ENCODE peak calls at places on chromosome 18, in five cellular contexts. One of them, this sample, is unnamed.

GRCh38 chr18:67381608-67382150 is 134.8 kb downstream of the DSEL start:
- DNase-seq in uterus: no peak
- DNase-seq in effector memory CD4-positive, alpha-beta T cell: no peak
- DNase-seq in bronchial epithelial cell: no peak
- DNase-seq in cardiac fibroblast: no peak
- DNase-seq in this sample: no peak

GRCh38 chr18:66558773-66559172 is 45.1 kb downstream of the CDH19 start:
- DNase-seq in cardiac fibroblast: peak
- DNase-seq in bronchial epithelial cell: peak
- DNase-seq in uterus: no peak
- DNase-seq in effector memory CD4-positive, alpha-beta T cell: no peak
- DNase-seq in this sample: no peak

GRCh38 chr18:46042571-46043123 is 29.4 kb downstream of the PSTPIP2 start:
- DNase-seq in cardiac fibroblast: peak
- DNase-seq in bronchial epithelial cell: peak
- DNase-seq in uterus: no peak
- DNase-seq in effector memory CD4-positive, alpha-beta T cell: no peak
- DNase-seq in this sample: no peak

GRCh38 chr18:45775241-45775676 is 50.2 kb upstream of the SIGLEC15 start:
- DNase-seq in uterus: peak
- DNase-seq in effector memory CD4-positive, alpha-beta T cell: peak
- DNase-seq in bronchial epithelial cell: peak
- DNase-seq in cardiac fibroblast: peak
- DNase-seq in this sample: no peak

GRCh38 chr18:9017170-9017899 is 85.2 kb upstream of the NDUFV2 start:
- DNase-seq in bronchial epithelial cell: peak
- DNase-seq in cardiac fibroblast: peak
- DNase-seq in uterus: peak
- DNase-seq in effector memory CD4-positive, alpha-beta T cell: peak
- DNase-seq in this sample: peak

GRCh38 chr18:41532344-41533086 is 422.5 kb upstream of the PIK3C3 start:
- DNase-seq in uterus: no peak
- DNase-seq in cardiac fibroblast: peak
- DNase-seq in bronchial epithelial cell: peak
- DNase-seq in effector memory CD4-positive, alpha-beta T cell: no peak
- DNase-seq in this sample: no peak

GRCh38 chr18:9898792-9899549 is 13.2 kb downstream of the TXNDC2 start:
- DNase-seq in uterus: no peak
- DNase-seq in effector memory CD4-positive, alpha-beta T cell: no peak
- DNase-seq in bronchial epithelial cell: peak
- DNase-seq in cardiac fibroblast: peak
- DNase-seq in this sample: no peak

GRCh38 chr18:37861981-37862380 is 296.4 kb upstream of the CELF4 start:
- DNase-seq in bronchial epithelial cell: no peak
- DNase-seq in cardiac fibroblast: no peak
- DNase-seq in effector memory CD4-positive, alpha-beta T cell: no peak
- DNase-seq in uterus: no peak
- DNase-seq in this sample: no peak

GRCh38 chr18:70373062-70373519 is 84.2 kb downstream of the SOCS6 start:
- DNase-seq in cardiac fibroblast: peak
- DNase-seq in bronchial epithelial cell: peak
- DNase-seq in effector memory CD4-positive, alpha-beta T cell: no peak
- DNase-seq in uterus: no peak
- DNase-seq in this sample: no peak

GRCh38 chr18:48959921-48960920 is 9.5 kb upstream of the SMAD7 start:
- DNase-seq in bronchial epithelial cell: peak
- DNase-seq in uterus: no peak
- DNase-seq in cardiac fibroblast: peak
- DNase-seq in effector memory CD4-positive, alpha-beta T cell: no peak
- DNase-seq in this sample: no peak

GRCh38 chr18:78767648-78768071 is 212.0 kb upstream of the SALL3 start:
- DNase-seq in bronchial epithelial cell: no peak
- DNase-seq in effector memory CD4-positive, alpha-beta T cell: no peak
- DNase-seq in cardiac fibroblast: no peak
- DNase-seq in uterus: no peak
- DNase-seq in this sample: no peak

GRCh38 chr18:13292736-13293135 is 74.2 kb downstream of the LDLRAD4 start:
- DNase-seq in bronchial epithelial cell: no peak
- DNase-seq in effector memory CD4-positive, alpha-beta T cell: no peak
- DNase-seq in cardiac fibroblast: no peak
- DNase-seq in uterus: no peak
- DNase-seq in this sample: no peak

GRCh38 chr18:48932462-48932818 is 18.3 kb downstream of the SMAD7 start:
- DNase-seq in cardiac fibroblast: no peak
- DNase-seq in bronchial epithelial cell: no peak
- DNase-seq in uterus: no peak
- DNase-seq in effector memory CD4-positive, alpha-beta T cell: no peak
- DNase-seq in this sample: no peak

GRCh38 chr18:62526098-62527025 is 3.5 kb downstream of the ZCCHC2 start:
- DNase-seq in bronchial epithelial cell: peak
- DNase-seq in effector memory CD4-positive, alpha-beta T cell: peak
- DNase-seq in cardiac fibroblast: peak
- DNase-seq in uterus: peak
- DNase-seq in this sample: peak

GRCh38 chr18:72859088-72859487 is 8.7 kb downstream of the NETO1 start:
- DNase-seq in uterus: no peak
- DNase-seq in bronchial epithelial cell: no peak
- DNase-seq in effector memory CD4-positive, alpha-beta T cell: no peak
- DNase-seq in cardiac fibroblast: no peak
- DNase-seq in this sample: no peak

GRCh38 chr18:7330041-7330440 is 99.2 kb downstream of the LRRC30 start:
- DNase-seq in uterus: no peak
- DNase-seq in bronchial epithelial cell: no peak
- DNase-seq in cardiac fibroblast: no peak
- DNase-seq in effector memory CD4-positive, alpha-beta T cell: no peak
- DNase-seq in this sample: no peak

GRCh38 chr18:49722472-49722871 is 90.9 kb downstream of the ACAA2 start:
- DNase-seq in bronchial epithelial cell: no peak
- DNase-seq in uterus: no peak
- DNase-seq in cardiac fibroblast: no peak
- DNase-seq in effector memory CD4-positive, alpha-beta T cell: no peak
- DNase-seq in this sample: no peak

GRCh38 chr18:23238152-23238531 is 102.9 kb downstream of the CABLES1 start:
- DNase-seq in bronchial epithelial cell: peak
- DNase-seq in uterus: peak
- DNase-seq in cardiac fibroblast: peak
- DNase-seq in effector memory CD4-positive, alpha-beta T cell: no peak
- DNase-seq in this sample: peak

GRCh38 chr18:50896093-50896492 is 17.2 kb downstream of the ME2 start:
- DNase-seq in bronchial epithelial cell: no peak
- DNase-seq in effector memory CD4-positive, alpha-beta T cell: no peak
- DNase-seq in cardiac fibroblast: no peak
- DNase-seq in uterus: no peak
- DNase-seq in this sample: no peak

GRCh38 chr18:76496200-76496890 is 1.3 kb upstream of the ZNF516 start:
- DNase-seq in effector memory CD4-positive, alpha-beta T cell: no peak
- DNase-seq in uterus: peak
- DNase-seq in cardiac fibroblast: peak
- DNase-seq in bronchial epithelial cell: peak
- DNase-seq in this sample: peak

GRCh38 chr18:3048121-3048520 is 35.2 kb upstream of the LPIN2 start:
- DNase-seq in effector memory CD4-positive, alpha-beta T cell: no peak
- DNase-seq in cardiac fibroblast: no peak
- DNase-seq in uterus: no peak
- DNase-seq in bronchial epithelial cell: no peak
- DNase-seq in this sample: no peak

GRCh38 chr18:48828713-48829442 is 121.9 kb downstream of the SMAD7 start:
- DNase-seq in cardiac fibroblast: no peak
- DNase-seq in uterus: peak
- DNase-seq in bronchial epithelial cell: no peak
- DNase-seq in effector memory CD4-positive, alpha-beta T cell: no peak
- DNase-seq in this sample: no peak

GRCh38 chr18:52339891-52340371 is at the start of gene DCC:
- DNase-seq in effector memory CD4-positive, alpha-beta T cell: no peak
- DNase-seq in cardiac fibroblast: peak
- DNase-seq in uterus: no peak
- DNase-seq in bronchial epithelial cell: peak
- DNase-seq in this sample: no peak

GRCh38 chr18:78647018-78647417 is 332.6 kb upstream of the SALL3 start:
- DNase-seq in effector memory CD4-positive, alpha-beta T cell: no peak
- DNase-seq in cardiac fibroblast: no peak
- DNase-seq in uterus: no peak
- DNase-seq in bronchial epithelial cell: no peak
- DNase-seq in this sample: no peak

GRCh38 chr18:27599202-27599829 is 414.2 kb upstream of the CHST9 start:
- DNase-seq in effector memory CD4-positive, alpha-beta T cell: no peak
- DNase-seq in cardiac fibroblast: peak
- DNase-seq in uterus: peak
- DNase-seq in bronchial epithelial cell: peak
- DNase-seq in this sample: no peak

GRCh38 chr18:1983746-1984515 is 587.4 kb downstream of the METTL4 start:
- DNase-seq in bronchial epithelial cell: no peak
- DNase-seq in cardiac fibroblast: no peak
- DNase-seq in uterus: no peak
- DNase-seq in effector memory CD4-positive, alpha-beta T cell: no peak
- DNase-seq in this sample: no peak

GRCh38 chr18:57437782-57438668 is 2.9 kb downstream of the ONECUT2 start:
- DNase-seq in uterus: no peak
- DNase-seq in effector memory CD4-positive, alpha-beta T cell: no peak
- DNase-seq in bronchial epithelial cell: peak
- DNase-seq in cardiac fibroblast: peak
- DNase-seq in this sample: peak

GRCh38 chr18:60249388-60249787 is 123.2 kb downstream of the MC4R start:
- DNase-seq in bronchial epithelial cell: no peak
- DNase-seq in effector memory CD4-positive, alpha-beta T cell: no peak
- DNase-seq in uterus: no peak
- DNase-seq in cardiac fibroblast: no peak
- DNase-seq in this sample: no peak

GRCh38 chr18:24869285-24869684 is 408.8 kb downstream of the HRH4 start:
- DNase-seq in uterus: no peak
- DNase-seq in effector memory CD4-positive, alpha-beta T cell: no peak
- DNase-seq in bronchial epithelial cell: no peak
- DNase-seq in cardiac fibroblast: no peak
- DNase-seq in this sample: no peak

GRCh38 chr18:24868331-24868730 is 407.9 kb downstream of the HRH4 start:
- DNase-seq in effector memory CD4-positive, alpha-beta T cell: no peak
- DNase-seq in cardiac fibroblast: no peak
- DNase-seq in bronchial epithelial cell: no peak
- DNase-seq in uterus: no peak
- DNase-seq in this sample: no peak

DNA sequence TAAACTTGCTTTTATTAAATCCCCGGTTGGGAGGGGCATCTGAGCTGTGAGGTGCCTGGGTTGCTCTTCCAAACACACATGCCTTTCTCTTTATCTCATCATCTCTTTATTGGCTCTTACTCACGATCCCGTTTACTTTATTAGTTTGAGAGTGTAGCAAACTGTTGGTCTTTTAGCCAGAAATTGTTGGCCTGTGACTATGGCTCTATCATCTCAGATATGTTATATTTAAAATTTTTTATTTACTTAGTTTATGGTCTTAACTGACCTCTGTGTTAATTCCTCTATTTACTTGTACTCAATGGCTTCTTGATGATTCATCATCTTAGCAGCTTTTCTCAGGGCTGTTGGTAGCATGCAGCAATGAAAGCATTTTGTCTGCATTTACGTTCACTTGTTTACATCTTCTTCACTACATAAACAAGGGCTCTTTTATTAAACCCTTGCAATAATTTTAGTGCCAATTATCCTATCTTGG is 408.4 kb downstream of the HRH4 start:
- DNase-seq in effector memory CD4-positive, alpha-beta T cell: no peak
- DNase-seq in cardiac fibroblast: no peak
- DNase-seq in bronchial epithelial cell: peak
- DNase-seq in uterus: no peak
- DNase-seq in this sample: no peak
- H3K4me3 ChIP-seq in effector memory CD4-positive, alpha-beta T cell: no peak
- H3K4me3 ChIP-seq in cardiac fibroblast: no peak
- H3K4me3 ChIP-seq in bronchial epithelial cell: no peak
- H3K4me3 ChIP-seq in uterus: no peak
- H3K4me3 ChIP-seq in this sample: no peak

GRCh38 chr18:31819106-31819924 is 58.6 kb upstream of the SLC25A52 start:
- DNase-seq in cardiac fibroblast: peak
- DNase-seq in effector memory CD4-positive, alpha-beta T cell: no peak
- DNase-seq in uterus: no peak
- DNase-seq in bronchial epithelial cell: peak
- DNase-seq in this sample: no peak
- H3K4me3 ChIP-seq in cardiac fibroblast: no peak
- H3K4me3 ChIP-seq in effector memory CD4-positive, alpha-beta T cell: no peak
- H3K4me3 ChIP-seq in uterus: no peak
- H3K4me3 ChIP-seq in bronchial epithelial cell: no peak
- H3K4me3 ChIP-seq in this sample: no peak

GRCh38 chr18:73908323-73908722 is 239.3 kb downstream of the FBXO15 start:
- DNase-seq in cardiac fibroblast: peak
- DNase-seq in bronchial epithelial cell: peak
- DNase-seq in effector memory CD4-positive, alpha-beta T cell: no peak
- DNase-seq in uterus: no peak
- DNase-seq in this sample: no peak
- H3K4me3 ChIP-seq in cardiac fibroblast: no peak
- H3K4me3 ChIP-seq in bronchial epithelial cell: no peak
- H3K4me3 ChIP-seq in effector memory CD4-positive, alpha-beta T cell: no peak
- H3K4me3 ChIP-seq in uterus: no peak
- H3K4me3 ChIP-seq in this sample: no peak

DNA sequence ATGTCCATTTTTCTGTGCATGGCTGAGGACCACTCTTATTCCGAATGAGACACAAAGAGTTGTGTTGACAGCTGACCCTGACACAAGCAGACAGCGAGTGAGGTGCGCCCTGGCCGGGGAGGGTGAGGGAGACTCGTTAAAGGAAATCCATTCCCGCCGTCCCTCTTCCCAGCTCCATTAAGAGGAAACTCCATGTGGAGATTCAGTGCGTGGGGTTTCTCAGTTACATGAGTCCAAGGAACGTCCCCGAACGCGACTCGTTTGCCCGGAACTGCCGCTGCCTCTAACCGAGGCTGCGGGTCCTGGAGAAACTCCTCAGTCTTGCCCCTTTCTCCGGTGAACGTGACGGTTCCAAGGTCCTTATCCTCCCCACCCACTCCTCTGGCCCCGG is 1.0 kb downstream of the GREB1L start:
- DNase-seq in uterus: no peak
- DNase-seq in effector memory CD4-positive, alpha-beta T cell: no peak
- DNase-seq in cardiac fibroblast: peak
- DNase-seq in bronchial epithelial cell: no peak
- DNase-seq in this sample: no peak
- H3K4me3 ChIP-seq in uterus: peak
- H3K4me3 ChIP-seq in effector memory CD4-positive, alpha-beta T cell: no peak
- H3K4me3 ChIP-seq in cardiac fibroblast: peak
- H3K4me3 ChIP-seq in bronchial epithelial cell: peak
- H3K4me3 ChIP-seq in this sample: peak

GRCh38 chr18:28728891-28729290 is 552.0 kb upstream of the CDH2 start:
- DNase-seq in uterus: no peak
- DNase-seq in cardiac fibroblast: peak
- DNase-seq in bronchial epithelial cell: peak
- DNase-seq in effector memory CD4-positive, alpha-beta T cell: no peak
- DNase-seq in this sample: no peak
- H3K4me3 ChIP-seq in uterus: no peak
- H3K4me3 ChIP-seq in cardiac fibroblast: no peak
- H3K4me3 ChIP-seq in bronchial epithelial cell: no peak
- H3K4me3 ChIP-seq in effector memory CD4-positive, alpha-beta T cell: no peak
- H3K4me3 ChIP-seq in this sample: no peak